ENCODE peak calls at places on chromosome 18, in seven cellular contexts. Y is stimulated activated CD4-positive, alpha-beta T cell treated with anti-CD3 and anti-CD28 coated beads, Interleukin-15, amount 100 ng/mL, for 24 hours; V is stimulated activated CD8-positive, alpha-beta memory T cell treated with anti-CD3 and anti-CD28 coated beads, Interleukin-15, amount 100 ng/mL, for 4 hours; F is cardiac fibroblast; J is germinal center; S is mesenteric fat pad; O is psoas muscle. U is an unnamed sample.

GRCh38 chr18:51321696-51322095 is 124.2 kb upstream of the MEX3C start:
- DNase-seq in Y (no peak), V (no peak), F (no peak), J (no peak), S (no peak), O (no peak), U (no peak)

GRCh38 chr18:1062592-1062991 is 157.9 kb downstream of the ADCYAP1 start:
- DNase-seq in Y (no peak), V (no peak), F (peak), J (no peak), S (no peak), O (no peak), U (no peak)

GRCh38 chr18:28594034-28594433 is 417.1 kb upstream of the CDH2 start:
- DNase-seq in Y (no peak), V (no peak), F (peak), J (no peak), S (no peak), O (no peak), U (no peak)

GRCh38 chr18:26210147-26210546 is 16.1 kb upstream of the TAF4B start:
- DNase-seq in Y (no peak), V (no peak), F (no peak), J (no peak), S (no peak), O (no peak), U (no peak)

GRCh38 chr18:35573531-35573930 is 8.0 kb upstream of the GALNT1 start:
- DNase-seq in Y (no peak), V (no peak), F (no peak), J (no peak), S (no peak), O (no peak), U (no peak)

GRCh38 chr18:42373584-42373983 is 418.6 kb downstream of the PIK3C3 start:
- DNase-seq in Y (no peak), V (no peak), F (peak), J (no peak), S (no peak), O (no peak), U (no peak)

GRCh38 chr18:37294951-37295350 is 270.6 kb downstream of the CELF4 start:
- DNase-seq in Y (peak), V (no peak), F (no peak), J (no peak), S (no peak), O (no peak), U (no peak)

GRCh38 chr18:75548353-75548752 is 120.8 kb upstream of the SMIM21 start:
- DNase-seq in Y (peak), V (no peak), F (no peak), J (no peak), S (no peak), O (no peak), U (no peak)

GRCh38 chr18:48905541-48905940 is 45.2 kb downstream of the SMAD7 start:
- DNase-seq in Y (no peak), V (no peak), F (peak), J (no peak), S (no peak), O (no peak), U (no peak)

GRCh38 chr18:35040988-35041751 is at the start of gene MAPRE2:
- DNase-seq in Y (peak), V (peak), F (peak), J (peak), S (peak), O (peak), U (peak)

GRCh38 chr18:986071-986470 is 81.4 kb downstream of the ADCYAP1 start:
- DNase-seq in Y (no peak), V (no peak), F (no peak), J (no peak), S (no peak), O (no peak), U (no peak)

GRCh38 chr18:43276471-43276870 is 819 bp downstream of the SYT4 start:
- DNase-seq in Y (no peak), V (no peak), F (no peak), J (no peak), S (no peak), O (no peak), U (no peak)

U was measured in uterus.